ENCODE peak calls at places on chromosomes 3 and 15, in four cellular contexts. G, J, E and T are unnamed samples.
A peak's percentile ranks its signal among the peaks of the same experiment; 100 is the strongest.

GRCh38 chr3:194364652-194365434 is 4.7 kb downstream of the LRRC15 start:
- DNase-seq in G (peak; percentile 68), J (no peak), E (no peak), T (no peak)

GRCh38 chr15:64702816-64703631 is 72.4 kb downstream of the RBPMS2 start:
- DNase-seq in J (peak; percentile 99), E (peak; percentile 100), G (peak; percentile 35), T (peak; percentile 93)

GRCh38 chr3:3836845-3837244 is 37.6 kb downstream of the LRRN1 start:
- DNase-seq in E (no peak), J (no peak), G (no peak), T (no peak)

GRCh38 chr3:42873216-42873982 is 2.3 kb downstream of the CYP8B1 start:
- DNase-seq in E (no peak), J (no peak), G (no peak), T (no peak)

GRCh38 chr3:194019766-194020165 is 116.2 kb upstream of the HES1 start:
- DNase-seq in E (no peak), J (no peak), G (no peak), T (no peak)

GRCh38 chr15:79365765-79366164 is 54.9 kb downstream of the TMED3 start:
- DNase-seq in G (no peak), E (no peak), J (no peak), T (no peak)

GRCh38 chr3:172224560-172225214 is 185.3 kb downstream of the FNDC3B start:
- DNase-seq in J (no peak), G (no peak), E (no peak), T (no peak)

GRCh38 chr3:12446298-12446697 is 38.0 kb upstream of the TSEN2 start:
- DNase-seq in G (no peak), E (no peak), J (no peak), T (no peak)

GRCh38 chr3:71062920-71063767 is 520.4 kb downstream of the FOXP1 start:
- DNase-seq in J (no peak), E (no peak), G (no peak), T (no peak)

GRCh38 chr3:160719710-160720109 is 36.3 kb upstream of the PPM1L start:
- DNase-seq in G (no peak), E (no peak), J (no peak), T (no peak)

GRCh38 chr15:76823903-76824302 is 81.2 kb downstream of the SCAPER start:
- DNase-seq in E (no peak), G (no peak), J (no peak), T (no peak)

GRCh38 chr15:55879181-55879580 is 114.2 kb downstream of the NEDD4 start:
- DNase-seq in E (no peak), J (no peak), G (no peak), T (no peak)

GRCh38 chr15:38217788-38218609 is 34.6 kb upstream of the SPRED1 start:
- DNase-seq in E (no peak), J (no peak), G (no peak), T (no peak)

GRCh38 chr3:128203171-128203570 is 49.9 kb downstream of the EEFSEC start:
- DNase-seq in E (no peak), G (no peak), J (no peak), T (no peak)

GRCh38 chr15:20340931-20341661 is 200.5 kb downstream of the GOLGA6L6 start:
- DNase-seq in G (no peak), E (peak; percentile 87), J (peak; percentile 55), T (no peak)

GRCh38 chr3:126971891-126972351 is 11.0 kb upstream of the PLXNA1 start:
- DNase-seq in J (peak; percentile 28), G (no peak), E (no peak), T (no peak)

GRCh38 chr3:152365766-152366593 is 97.3 kb downstream of the MBNL1 start:
- DNase-seq in G (no peak), J (no peak), E (no peak), T (no peak)

GRCh38 chr3:64295594-64295993 is 70.3 kb upstream of the PRICKLE2 start:
- DNase-seq in J (no peak), E (no peak), G (peak; percentile 46), T (no peak)

GRCh38 chr3:165523801-165524200 is 313.4 kb downstream of the BCHE start:
- DNase-seq in E (no peak), J (no peak), G (no peak), T (no peak)

GRCh38 chr3:194323785-194324735 is 27.1 kb downstream of the CPN2 start:
- DNase-seq in E (no peak), J (no peak), G (no peak), T (no peak)

GRCh38 chr3:58628823-58629562 is 37.6 kb downstream of the FAM3D start:
- DNase-seq in G (peak; percentile 93), J (no peak), E (no peak), T (no peak)

GRCh38 chr15:93118904-93119303 is 29.9 kb upstream of the RGMA start:
- DNase-seq in J (no peak), E (no peak), G (no peak), T (no peak)

GRCh38 chr3:72171461-72171860 is 386.5 kb upstream of the PROK2 start:
- DNase-seq in J (no peak), E (no peak), G (no peak), T (no peak)

GRCh38 chr15:39232512-39232911 is 348.4 kb upstream of the THBS1 start:
- DNase-seq in G (peak; percentile 85), E (no peak), J (no peak), T (no peak)

GRCh38 chr3:175956964-175957363 is 1097.8 kb downstream of the NAALADL2 start:
- DNase-seq in G (no peak), J (no peak), E (no peak), T (peak; percentile 2)

DNA sequence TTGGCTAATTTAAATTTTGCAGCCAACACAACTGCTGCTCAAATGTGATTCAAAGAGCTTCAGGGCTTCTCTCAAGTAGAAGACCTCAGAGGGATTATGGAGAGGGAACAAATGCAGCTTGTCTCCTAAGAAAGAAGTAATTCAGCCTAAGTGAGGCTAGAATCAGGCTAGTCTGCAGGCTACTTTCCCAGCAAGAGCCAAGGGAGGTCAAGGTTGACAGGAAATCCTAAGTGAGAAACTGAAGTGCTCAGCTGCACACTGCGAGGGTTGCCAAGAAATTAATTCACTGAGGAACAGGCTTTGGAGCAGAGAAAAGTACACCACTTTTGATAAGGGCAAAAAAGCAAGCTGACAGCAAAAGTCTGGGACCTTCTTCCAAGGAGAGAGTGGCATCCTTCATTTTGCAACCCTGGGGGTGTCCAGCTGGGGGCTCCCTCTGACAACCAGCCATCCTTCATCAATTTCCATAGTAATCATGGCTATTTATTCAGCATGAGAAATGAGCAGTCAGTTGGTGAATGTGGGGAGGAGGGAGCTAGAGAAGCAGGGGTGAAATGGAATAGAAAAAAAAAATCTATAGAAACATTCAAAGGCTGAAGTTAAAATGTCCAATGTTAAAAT is 646.4 kb upstream of the ADAMTS9 start:
- DNase-seq in J (peak; percentile 34), E (no peak), G (no peak), T (no peak)
- TF ChIP-seq CTCF in J (no peak), E (peak; percentile 10), G (peak; percentile 30), T (peak; percentile 11)

GRCh38 chr3:122679085-122679466 is 1.6 kb upstream of the PARP14 start:
- DNase-seq in E (peak; percentile 58), J (peak; percentile 77), G (no peak), T (peak; percentile 82)
- TF ChIP-seq CTCF in E (peak; percentile 83), J (peak; percentile 89), G (peak; percentile 86), T (peak; percentile 93)

GRCh38 chr15:82647045-82647834 is at the start of gene CPEB1:
- DNase-seq in E (no peak), J (peak; percentile 12), G (no peak), T (no peak)
- TF ChIP-seq CTCF in E (peak; percentile 35), J (peak; percentile 27), G (no peak), T (no peak)

GRCh38 chr3:14124615-14125192 is at the start of the genes CHCHD4 and TMEM43:
- DNase-seq in G (peak; percentile 98), E (peak; percentile 97), J (peak; percentile 94), T (peak; percentile 99)

GRCh38 chr3:14122301-14122700 is 2.4 kb downstream of the CHCHD4 start:
- DNase-seq in G (no peak), E (no peak), J (no peak), T (no peak)

GRCh38 chr3:14121859-14122258 is 2.8 kb downstream of the CHCHD4 start:
- DNase-seq in G (no peak), E (no peak), J (no peak), T (no peak)

GRCh38 chr3:14124223-14124614 is 451 bp downstream of the CHCHD4 start:
- DNase-seq in J (peak; percentile 29), E (no peak), G (no peak), T (peak; percentile 86)

GRCh38 chr3:14123308-14124222 is 1.1 kb downstream of the CHCHD4 start:
- DNase-seq in G (no peak), E (no peak), J (no peak), T (peak; percentile 36)
- TF ChIP-seq CTCF in G (no peak), E (no peak), J (no peak), T (peak; percentile 67)

GRCh38 chr3:177887475-177887874 is 648.8 kb upstream of the KCNMB2 start:
- DNase-seq in G (no peak), J (no peak), E (no peak), T (no peak)

GRCh38 chr3:177889158-177889557 is 647.1 kb upstream of the KCNMB2 start:
- DNase-seq in E (no peak), J (no peak), G (no peak), T (no peak)

GRCh38 chr3:177894021-177894690 is 642.1 kb upstream of the KCNMB2 start:
- DNase-seq in G (no peak), J (no peak), E (no peak), T (no peak)

GRCh38 chr3:177898185-177898584 is 638.1 kb upstream of the KCNMB2 start:
- DNase-seq in G (no peak), J (no peak), E (no peak), T (no peak)

GRCh38 chr3:177893321-177893720 is 642.9 kb upstream of the KCNMB2 start:
- DNase-seq in E (no peak), J (no peak), G (no peak), T (no peak)
- TF ChIP-seq CTCF in E (no peak), J (no peak), G (peak; percentile 43), T (no peak)